ENCODE peak calls at places on chromosome 20, in five cellular contexts. One of them, this sample, is unnamed.

GRCh38 chr20:33105336-33105924 is 26.0 kb downstream of the BPIFB4 start:
- DNase-seq in germinal center: no peak
- DNase-seq in heart left ventricle: no peak
- DNase-seq in astrocyte of the cerebellum: no peak
- DNase-seq in tibial artery: no peak
- DNase-seq in this sample: no peak

GRCh38 chr20:33450867-33451266 is 7.3 kb upstream of the SNTA1 start:
- DNase-seq in heart left ventricle: no peak
- DNase-seq in tibial artery: peak
- DNase-seq in germinal center: no peak
- DNase-seq in astrocyte of the cerebellum: no peak
- DNase-seq in this sample: no peak

GRCh38 chr20:44092551-44093248 is 94.3 kb downstream of the JPH2 start:
- DNase-seq in heart left ventricle: no peak
- DNase-seq in germinal center: no peak
- DNase-seq in tibial artery: no peak
- DNase-seq in astrocyte of the cerebellum: peak
- DNase-seq in this sample: no peak

GRCh38 chr20:17542993-17543412 is 11.8 kb upstream of the BFSP1 start:
- DNase-seq in astrocyte of the cerebellum: peak
- DNase-seq in germinal center: no peak
- DNase-seq in tibial artery: no peak
- DNase-seq in heart left ventricle: no peak
- DNase-seq in this sample: no peak

GRCh38 chr20:24634855-24635254 is 165.4 kb downstream of the SYNDIG1 start:
- DNase-seq in heart left ventricle: no peak
- DNase-seq in tibial artery: no peak
- DNase-seq in germinal center: no peak
- DNase-seq in astrocyte of the cerebellum: peak
- DNase-seq in this sample: no peak

GRCh38 chr20:36472656-36473071 is 68.7 kb upstream of the MYL9 start:
- DNase-seq in astrocyte of the cerebellum: no peak
- DNase-seq in germinal center: no peak
- DNase-seq in heart left ventricle: no peak
- DNase-seq in tibial artery: no peak
- DNase-seq in this sample: no peak

GRCh38 chr20:45010399-45010828 is 44.1 kb downstream of the STK4 start:
- DNase-seq in heart left ventricle: no peak
- DNase-seq in tibial artery: no peak
- DNase-seq in germinal center: no peak
- DNase-seq in astrocyte of the cerebellum: no peak
- DNase-seq in this sample: no peak

GRCh38 chr20:48727226-48727625 is 100.6 kb downstream of the PREX1 start:
- DNase-seq in heart left ventricle: no peak
- DNase-seq in astrocyte of the cerebellum: no peak
- DNase-seq in germinal center: no peak
- DNase-seq in tibial artery: no peak
- DNase-seq in this sample: no peak

GRCh38 chr20:2688041-2688591 is 4.5 kb upstream of the EBF4 start:
- DNase-seq in germinal center: peak
- DNase-seq in tibial artery: peak
- DNase-seq in astrocyte of the cerebellum: no peak
- DNase-seq in heart left ventricle: peak
- DNase-seq in this sample: peak

GRCh38 chr20:50794846-50795634 is at the start of gene BCAS4:
- DNase-seq in astrocyte of the cerebellum: peak
- DNase-seq in germinal center: peak
- DNase-seq in tibial artery: peak
- DNase-seq in heart left ventricle: peak
- DNase-seq in this sample: peak

GRCh38 chr20:37179671-37180524 is 550 bp upstream of the MROH8 start:
- DNase-seq in heart left ventricle: no peak
- DNase-seq in germinal center: no peak
- DNase-seq in astrocyte of the cerebellum: peak
- DNase-seq in tibial artery: no peak
- DNase-seq in this sample: no peak

GRCh38 chr20:61806995-61807394 is 258.7 kb downstream of the TAF4 start:
- DNase-seq in germinal center: no peak
- DNase-seq in heart left ventricle: no peak
- DNase-seq in astrocyte of the cerebellum: no peak
- DNase-seq in tibial artery: no peak
- DNase-seq in this sample: no peak

GRCh38 chr20:12893019-12893418 is 115.8 kb upstream of the SPTLC3 start:
- DNase-seq in astrocyte of the cerebellum: no peak
- DNase-seq in heart left ventricle: no peak
- DNase-seq in tibial artery: no peak
- DNase-seq in germinal center: no peak
- DNase-seq in this sample: no peak

GRCh38 chr20:32207626-32208498 is at the start of the genes PLAGL2 and POFUT1:
- DNase-seq in astrocyte of the cerebellum: peak
- DNase-seq in germinal center: peak
- DNase-seq in tibial artery: peak
- DNase-seq in heart left ventricle: peak
- DNase-seq in this sample: peak

GRCh38 chr20:53622247-53623114 is 28.8 kb upstream of the ZNF217 start:
- DNase-seq in astrocyte of the cerebellum: no peak
- DNase-seq in heart left ventricle: no peak
- DNase-seq in tibial artery: peak
- DNase-seq in germinal center: no peak
- DNase-seq in this sample: no peak

GRCh38 chr20:7428946-7429345 is 511.3 kb downstream of the HAO1 start:
- DNase-seq in tibial artery: no peak
- DNase-seq in heart left ventricle: no peak
- DNase-seq in germinal center: no peak
- DNase-seq in astrocyte of the cerebellum: no peak
- DNase-seq in this sample: no peak

This sample was measured in stimulated activated naive B cell treated with anti-CD40 and anti-IgM and Interleukin-4, amounts not matched to agents 10 μg/mL and 1 μg/mL and 100 μg/mL, for 72 hours.